ENCODE peak calls at places on chromosomes 2 and 18, in six cellular contexts. One of them, this sample, is unnamed. For H3K4me1 and H3K36me3, the result is how much of the 10 kb centered on the place peaks cover.

GRCh38 chr2:49973917-49974368 is 819.6 kb upstream of the FSHR start:
- DNase-seq in Peyer's patch: peak
- DNase-seq in cardiac muscle cell: peak
- DNase-seq in astrocyte: peak
- DNase-seq in fibroblast of lung: peak
- DNase-seq in lung: peak
- DNase-seq in this sample: peak

GRCh38 chr2:122319551-122320132 is 564.2 kb downstream of the TSN start:
- DNase-seq in cardiac muscle cell: no peak
- DNase-seq in astrocyte: no peak
- DNase-seq in Peyer's patch: no peak
- DNase-seq in fibroblast of lung: no peak
- DNase-seq in lung: no peak
- DNase-seq in this sample: no peak

GRCh38 chr2:129748653-129749052 is 230.8 kb upstream of the RAB6C start:
- DNase-seq in Peyer's patch: no peak
- DNase-seq in astrocyte: no peak
- DNase-seq in cardiac muscle cell: peak
- DNase-seq in fibroblast of lung: no peak
- DNase-seq in lung: no peak
- DNase-seq in this sample: peak

GRCh38 chr2:9895669-9896068 is 52.4 kb downstream of the TAF1B start:
- DNase-seq in cardiac muscle cell: no peak
- DNase-seq in fibroblast of lung: no peak
- DNase-seq in lung: no peak
- DNase-seq in Peyer's patch: no peak
- DNase-seq in astrocyte: no peak
- DNase-seq in this sample: no peak

GRCh38 chr2:107473145-107473544 is 353.5 kb upstream of the RGPD4 start:
- DNase-seq in cardiac muscle cell: no peak
- DNase-seq in fibroblast of lung: no peak
- DNase-seq in astrocyte: no peak
- DNase-seq in lung: no peak
- DNase-seq in Peyer's patch: no peak
- DNase-seq in this sample: no peak

GRCh38 chr2:22397847-22398246 is 987.1 kb upstream of the KLHL29 start:
- DNase-seq in Peyer's patch: no peak
- DNase-seq in astrocyte: no peak
- DNase-seq in fibroblast of lung: no peak
- DNase-seq in lung: no peak
- DNase-seq in cardiac muscle cell: no peak
- DNase-seq in this sample: no peak

GRCh38 chr2:25939257-25939668 is 43.0 kb downstream of the KIF3C start:
- DNase-seq in cardiac muscle cell: no peak
- DNase-seq in fibroblast of lung: no peak
- DNase-seq in lung: no peak
- DNase-seq in astrocyte: no peak
- DNase-seq in Peyer's patch: no peak
- DNase-seq in this sample: no peak

GRCh38 chr2:74374509-74375205 is 5.5 kb downstream of the DCTN1 start:
- DNase-seq in fibroblast of lung: peak
- DNase-seq in astrocyte: peak
- DNase-seq in Peyer's patch: no peak
- DNase-seq in cardiac muscle cell: peak
- DNase-seq in lung: peak
- DNase-seq in this sample: no peak

GRCh38 chr2:55010149-55010591 is 40.1 kb downstream of the RTN4 start:
- DNase-seq in fibroblast of lung: peak
- DNase-seq in cardiac muscle cell: no peak
- DNase-seq in lung: peak
- DNase-seq in astrocyte: peak
- DNase-seq in Peyer's patch: peak
- DNase-seq in this sample: no peak

GRCh38 chr2:205161156-205161555 is 521.1 kb upstream of the NRP2 start:
- DNase-seq in fibroblast of lung: peak
- DNase-seq in astrocyte: peak
- DNase-seq in lung: no peak
- DNase-seq in cardiac muscle cell: no peak
- DNase-seq in Peyer's patch: no peak
- DNase-seq in this sample: no peak

GRCh38 chr18:2310824-2311349 is 260.4 kb downstream of the METTL4 start:
- DNase-seq in Peyer's patch: no peak
- DNase-seq in lung: no peak
- DNase-seq in fibroblast of lung: no peak
- DNase-seq in astrocyte: no peak
- DNase-seq in cardiac muscle cell: no peak
- DNase-seq in this sample: no peak

GRCh38 chr2:197126630-197127029 is 183.9 kb downstream of the ANKRD44 start:
- DNase-seq in cardiac muscle cell: no peak
- DNase-seq in fibroblast of lung: no peak
- DNase-seq in lung: no peak
- DNase-seq in astrocyte: no peak
- DNase-seq in Peyer's patch: no peak
- DNase-seq in this sample: no peak

GRCh38 chr2:220185766-220186165 is 558.3 kb downstream of the SLC4A3 start:
- DNase-seq in Peyer's patch: no peak
- DNase-seq in lung: no peak
- DNase-seq in fibroblast of lung: no peak
- DNase-seq in cardiac muscle cell: no peak
- DNase-seq in astrocyte: no peak
- DNase-seq in this sample: no peak

DNA sequence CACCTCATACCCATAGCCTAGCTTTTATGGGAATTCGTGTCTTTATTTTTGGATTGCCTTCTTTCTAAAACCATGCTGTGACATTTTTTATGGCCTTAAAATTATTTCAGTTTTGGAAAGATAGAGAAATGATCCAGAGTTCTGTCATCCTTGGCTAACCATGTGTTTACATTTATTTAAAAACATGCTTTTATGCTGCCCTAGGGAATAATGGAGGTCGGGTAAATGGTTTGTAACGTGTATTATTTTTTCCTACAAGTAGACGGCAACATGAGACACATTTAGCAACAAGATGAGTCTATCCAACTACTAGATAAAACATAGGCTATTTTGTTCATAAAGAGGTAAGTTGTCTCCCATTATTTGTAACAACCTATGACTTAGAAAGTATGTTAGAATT is 2.5 kb upstream of the ERMN start:
- DNase-seq in Peyer's patch: no peak
- DNase-seq in fibroblast of lung: no peak
- DNase-seq in cardiac muscle cell: no peak
- DNase-seq in astrocyte: no peak
- DNase-seq in lung: no peak
- DNase-seq in this sample: no peak
- H3K4me1 ChIP-seq in Peyer's patch: under half
- H3K4me1 ChIP-seq in fibroblast of lung: under half
- H3K4me1 ChIP-seq in cardiac muscle cell: under half
- H3K4me1 ChIP-seq in astrocyte: under half
- H3K4me1 ChIP-seq in lung: under half
- H3K4me1 ChIP-seq in this sample: under half

DNA sequence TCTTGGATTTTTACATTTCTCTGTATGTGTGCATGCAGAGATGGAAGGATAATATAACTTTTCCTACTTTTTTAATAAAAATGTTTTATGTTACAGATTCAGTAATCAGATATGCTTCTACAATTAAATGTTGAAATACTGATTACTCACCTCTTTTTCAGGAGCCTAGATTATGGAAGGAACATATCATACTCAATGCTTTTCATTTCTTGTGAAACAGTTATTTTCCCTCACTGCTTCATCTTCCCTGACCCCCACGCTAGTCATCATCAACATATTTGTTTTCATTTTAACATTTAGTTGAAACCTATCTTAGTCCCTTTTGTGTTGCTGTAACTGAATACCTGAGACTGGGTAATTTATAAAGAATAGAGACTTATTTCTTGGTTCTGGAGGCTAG is 190.7 kb downstream of the WDR7 start:
- DNase-seq in fibroblast of lung: no peak
- DNase-seq in astrocyte: no peak
- DNase-seq in lung: no peak
- DNase-seq in cardiac muscle cell: no peak
- DNase-seq in Peyer's patch: no peak
- DNase-seq in this sample: no peak
- H3K4me3 ChIP-seq in fibroblast of lung: no peak
- H3K4me3 ChIP-seq in astrocyte: no peak
- H3K4me3 ChIP-seq in lung: no peak
- H3K4me3 ChIP-seq in cardiac muscle cell: no peak
- H3K4me3 ChIP-seq in Peyer's patch: no peak
- H3K4me3 ChIP-seq in this sample: no peak

GRCh38 chr2:105645031-105645940 is 99.4 kb upstream of the NCK2 start:
- DNase-seq in cardiac muscle cell: no peak
- DNase-seq in lung: no peak
- DNase-seq in fibroblast of lung: no peak
- DNase-seq in astrocyte: no peak
- DNase-seq in Peyer's patch: no peak
- DNase-seq in this sample: peak
- H3K36me3 ChIP-seq in cardiac muscle cell: under half
- H3K36me3 ChIP-seq in lung: under half
- H3K36me3 ChIP-seq in fibroblast of lung: under half
- H3K36me3 ChIP-seq in astrocyte: under half
- H3K36me3 ChIP-seq in Peyer's patch: under half
- H3K36me3 ChIP-seq in this sample: under half

GRCh38 chr2:222903234-222904220 is 42.7 kb downstream of the ACSL3 start:
- DNase-seq in astrocyte: no peak
- DNase-seq in lung: no peak
- DNase-seq in Peyer's patch: peak
- DNase-seq in fibroblast of lung: peak
- DNase-seq in cardiac muscle cell: peak
- DNase-seq in this sample: peak

GRCh38 chr2:222900354-222900753 is 39.5 kb downstream of the ACSL3 start:
- DNase-seq in fibroblast of lung: peak
- DNase-seq in Peyer's patch: no peak
- DNase-seq in cardiac muscle cell: no peak
- DNase-seq in lung: no peak
- DNase-seq in astrocyte: peak
- DNase-seq in this sample: no peak

GRCh38 chr2:222902660-222903059 is 41.8 kb downstream of the ACSL3 start:
- DNase-seq in lung: no peak
- DNase-seq in cardiac muscle cell: no peak
- DNase-seq in fibroblast of lung: no peak
- DNase-seq in Peyer's patch: no peak
- DNase-seq in astrocyte: no peak
- DNase-seq in this sample: no peak

GRCh38 chr2:222897898-222898297 is 37.1 kb downstream of the ACSL3 start:
- DNase-seq in lung: no peak
- DNase-seq in cardiac muscle cell: no peak
- DNase-seq in Peyer's patch: no peak
- DNase-seq in astrocyte: no peak
- DNase-seq in fibroblast of lung: no peak
- DNase-seq in this sample: no peak

GRCh38 chr2:222899413-222900181 is 38.8 kb downstream of the ACSL3 start:
- DNase-seq in fibroblast of lung: no peak
- DNase-seq in lung: no peak
- DNase-seq in cardiac muscle cell: no peak
- DNase-seq in astrocyte: no peak
- DNase-seq in Peyer's patch: no peak
- DNase-seq in this sample: no peak
- H3K4me1 ChIP-seq in fibroblast of lung: under half
- H3K4me1 ChIP-seq in lung: under half
- H3K4me1 ChIP-seq in cardiac muscle cell: under half
- H3K4me1 ChIP-seq in astrocyte: under half
- H3K4me1 ChIP-seq in Peyer's patch: under half
- H3K4me1 ChIP-seq in this sample: under half

GRCh38 chr2:98472961-98473746 is 28.5 kb downstream of the INPP4A start:
- DNase-seq in Peyer's patch: no peak
- DNase-seq in lung: no peak
- DNase-seq in cardiac muscle cell: no peak
- DNase-seq in astrocyte: no peak
- DNase-seq in fibroblast of lung: no peak
- DNase-seq in this sample: no peak
- H3K4me3 ChIP-seq in Peyer's patch: no peak
- H3K4me3 ChIP-seq in lung: no peak
- H3K4me3 ChIP-seq in cardiac muscle cell: no peak
- H3K4me3 ChIP-seq in astrocyte: no peak
- H3K4me3 ChIP-seq in fibroblast of lung: no peak
- H3K4me3 ChIP-seq in this sample: no peak

DNA sequence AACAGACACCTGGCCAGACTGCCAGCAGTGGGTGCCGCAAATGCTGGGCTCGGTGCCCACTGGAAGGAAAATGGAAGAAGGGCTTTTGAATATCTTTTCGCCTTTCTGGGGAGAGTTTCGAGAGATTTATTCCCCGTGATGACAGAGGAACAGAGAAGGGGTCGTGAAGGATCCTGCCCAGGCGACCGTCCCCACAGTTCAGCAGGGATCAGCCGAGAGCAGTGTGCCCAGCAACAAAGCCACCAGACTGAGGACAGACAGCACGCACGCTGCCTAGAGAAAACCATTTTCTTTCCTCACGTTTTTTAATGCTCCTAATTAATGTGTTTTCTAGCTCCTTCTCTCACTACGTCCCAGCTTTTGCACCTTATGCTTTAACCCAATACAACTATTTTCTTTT is 47.7 kb downstream of the XRCC5 start:
- DNase-seq in astrocyte: no peak
- DNase-seq in Peyer's patch: no peak
- DNase-seq in cardiac muscle cell: no peak
- DNase-seq in fibroblast of lung: no peak
- DNase-seq in lung: no peak
- DNase-seq in this sample: no peak
- H3K36me3 ChIP-seq in astrocyte: half or more
- H3K36me3 ChIP-seq in Peyer's patch: half or more
- H3K36me3 ChIP-seq in cardiac muscle cell: half or more
- H3K36me3 ChIP-seq in fibroblast of lung: under half
- H3K36me3 ChIP-seq in lung: under half
- H3K36me3 ChIP-seq in this sample: half or more

GRCh38 chr18:9140984-9141383 is 4.4 kb downstream of the ANKRD12 start:
- DNase-seq in astrocyte: no peak
- DNase-seq in lung: no peak
- DNase-seq in Peyer's patch: no peak
- DNase-seq in fibroblast of lung: no peak
- DNase-seq in cardiac muscle cell: no peak
- DNase-seq in this sample: no peak
- H3K4me1 ChIP-seq in astrocyte: under half
- H3K4me1 ChIP-seq in lung: under half
- H3K4me1 ChIP-seq in Peyer's patch: under half
- H3K4me1 ChIP-seq in fibroblast of lung: under half
- H3K4me1 ChIP-seq in cardiac muscle cell: under half
- H3K4me1 ChIP-seq in this sample: under half

GRCh38 chr2:12044857-12045256 is 298.4 kb downstream of the LPIN1 start:
- DNase-seq in lung: no peak
- DNase-seq in astrocyte: no peak
- DNase-seq in fibroblast of lung: no peak
- DNase-seq in Peyer's patch: peak
- DNase-seq in cardiac muscle cell: no peak
- DNase-seq in this sample: no peak
- H3K4me3 ChIP-seq in lung: no peak
- H3K4me3 ChIP-seq in astrocyte: no peak
- H3K4me3 ChIP-seq in fibroblast of lung: no peak
- H3K4me3 ChIP-seq in Peyer's patch: no peak
- H3K4me3 ChIP-seq in cardiac muscle cell: no peak
- H3K4me3 ChIP-seq in this sample: no peak

GRCh38 chr18:42814618-42815017 is 300.9 kb downstream of the RIT2 start:
- DNase-seq in astrocyte: no peak
- DNase-seq in cardiac muscle cell: no peak
- DNase-seq in Peyer's patch: no peak
- DNase-seq in lung: no peak
- DNase-seq in fibroblast of lung: no peak
- DNase-seq in this sample: peak
- H3K36me3 ChIP-seq in astrocyte: under half
- H3K36me3 ChIP-seq in cardiac muscle cell: under half
- H3K36me3 ChIP-seq in Peyer's patch: under half
- H3K36me3 ChIP-seq in lung: under half
- H3K36me3 ChIP-seq in fibroblast of lung: under half
- H3K36me3 ChIP-seq in this sample: under half